ENCODE peak calls at places on chromosome 7, in nine cellular contexts. N is ascending aorta; U is CD4-positive, CD25-positive, alpha-beta regulatory T cell; K is sigmoid colon; Z is keratinocyte; X is aorta; T is body of pancreas; P is tibial artery; B is HCT116. W is an unnamed sample. For H3K4me1 and H3K27me3, the result is how much of the 10 kb centered on the place peaks cover.

GRCh38 chr7:94003446-94004023 is 620 bp downstream of the BET1 start:
- DNase-seq in U (no peak), K (no peak), N (no peak), X (no peak), B (no peak), P (no peak), Z (no peak), T (no peak), W (no peak)

GRCh38 chr7:44278451-44279161 is 46.8 kb downstream of the CAMK2B start:
- DNase-seq in X (peak), B (no peak), Z (no peak), T (peak), N (peak), K (peak), U (no peak), P (peak), W (no peak)

GRCh38 chr7:74042746-74043522 is 15.0 kb downstream of the ELN start:
- DNase-seq in X (peak), Z (no peak), K (no peak), P (no peak), U (no peak), T (peak), B (no peak), N (no peak), W (no peak)

GRCh38 chr7:12137283-12137682 is 73.8 kb upstream of the TMEM106B start:
- DNase-seq in K (no peak), U (no peak), B (no peak), Z (no peak), T (no peak), N (no peak), P (no peak), X (no peak), W (no peak)

GRCh38 chr7:83876593-83876992 is 227.7 kb upstream of the SEMA3E start:
- DNase-seq in U (no peak), T (no peak), X (no peak), B (no peak), N (no peak), K (no peak), Z (peak), P (no peak), W (no peak)

GRCh38 chr7:112022128-112022527 is 184.1 kb downstream of the DOCK4 start:
- DNase-seq in Z (no peak), X (no peak), N (no peak), P (no peak), T (no peak), B (no peak), U (no peak), K (no peak), W (no peak)

GRCh38 chr7:79598351-79598750 is 144.9 kb upstream of the MAGI2 start:
- DNase-seq in P (no peak), K (no peak), B (no peak), X (no peak), Z (no peak), T (no peak), N (no peak), U (no peak), W (no peak)

GRCh38 chr7:128168667-128169210 is 72.3 kb upstream of the LEP start:
- DNase-seq in U (no peak), P (no peak), T (peak), X (no peak), Z (no peak), K (no peak), N (no peak), B (no peak), W (peak)

GRCh38 chr7:47215640-47216039 is 366.3 kb downstream of the TNS3 start:
- DNase-seq in U (no peak), Z (no peak), X (no peak), N (no peak), P (no peak), T (no peak), B (no peak), K (no peak), W (no peak)

GRCh38 chr7:137682596-137682995 is 164.2 kb downstream of the DGKI start:
- DNase-seq in U (no peak), B (no peak), X (no peak), P (no peak), T (no peak), N (no peak), Z (no peak), K (no peak), W (no peak)

GRCh38 chr7:105600720-105601550 is 19.6 kb upstream of the EFCAB10 start:
- DNase-seq in X (peak), P (no peak), U (no peak), N (no peak), T (no peak), K (peak), Z (no peak), B (no peak), W (no peak)

GRCh38 chr7:74633451-74633921 is 24.0 kb upstream of the GTF2I start:
- DNase-seq in N (no peak), B (no peak), U (no peak), X (no peak), T (no peak), Z (no peak), P (no peak), K (no peak), W (no peak)

GRCh38 chr7:16668049-16668858 is 22.3 kb downstream of the BZW2 start:
- DNase-seq in T (peak), K (peak), Z (peak), X (no peak), N (no peak), U (no peak), B (peak), P (peak), W (no peak)

GRCh38 chr7:36602975-36603887 is 121.1 kb downstream of the AOAH start:
- DNase-seq in P (no peak), Z (no peak), T (no peak), X (no peak), K (no peak), U (no peak), B (no peak), N (no peak), W (no peak)

GRCh38 chr7:100034871-100035510 is 14.6 kb upstream of the ZSCAN21 start:
- DNase-seq in U (no peak), T (no peak), P (no peak), X (no peak), B (no peak), K (no peak), N (no peak), Z (no peak), W (no peak)

GRCh38 chr7:140541513-140542192 is 62.3 kb upstream of the MKRN1 start:
- DNase-seq in P (no peak), B (peak), Z (peak), K (peak), N (no peak), U (no peak), X (no peak), T (peak), W (peak)

GRCh38 chr7:44134943-44135628 is 6.0 kb downstream of the MYL7 start:
- DNase-seq in N (no peak), P (no peak), T (no peak), B (no peak), U (no peak), Z (no peak), K (no peak), X (no peak), W (no peak)

GRCh38 chr7:71752171-71752935 is 620.4 kb downstream of the GALNT17 start:
- DNase-seq in X (peak), K (no peak), N (no peak), B (no peak), T (peak), P (no peak), Z (no peak), U (no peak), W (peak)

GRCh38 chr7:144653449-144653848 is 182.4 kb downstream of the TPK1 start:
- DNase-seq in T (no peak), X (no peak), N (no peak), U (no peak), B (no peak), P (no peak), K (no peak), Z (no peak), W (no peak)

GRCh38 chr7:139782932-139783331 is 5.1 kb upstream of the HIPK2 start:
- DNase-seq in T (no peak), N (no peak), Z (no peak), K (no peak), P (no peak), U (no peak), X (no peak), B (no peak), W (peak)

GRCh38 chr7:36865019-36865418 is 140.7 kb upstream of the AOAH start:
- DNase-seq in B (no peak), X (no peak), K (no peak), N (no peak), P (no peak), U (no peak), Z (no peak), T (no peak), W (no peak)

GRCh38 chr7:7768977-7769376 is 50.6 kb upstream of the RPA3 start:
- DNase-seq in T (no peak), N (no peak), Z (no peak), P (no peak), X (no peak), B (no peak), U (no peak), K (no peak), W (no peak)

GRCh38 chr7:134480730-134481129 is 21.8 kb upstream of the AKR1B1 start:
- DNase-seq in T (peak), U (no peak), Z (no peak), K (no peak), P (no peak), X (no peak), N (no peak), B (peak), W (peak)

GRCh38 chr7:127793582-127793981 is 141.6 kb downstream of the SND1 start:
- DNase-seq in K (no peak), P (no peak), U (no peak), T (no peak), Z (no peak), B (no peak), X (no peak), N (no peak), W (no peak)

GRCh38 chr7:147332988-147333387 is 1216.4 kb downstream of the CNTNAP2 start:
- DNase-seq in T (no peak), N (no peak), X (no peak), K (no peak), P (no peak), Z (no peak), U (no peak), B (no peak), W (no peak)
- H3K4me3 ChIP-seq in T (no peak), N (no peak), X (no peak), K (no peak), P (no peak), Z (no peak), U (no peak), B (no peak), W (no peak)

GRCh38 chr7:149869867-149870266 is 3.9 kb upstream of the ATP6V0E2 start:
- DNase-seq in K (no peak), Z (no peak), N (no peak), P (no peak), X (no peak), U (no peak), T (no peak), B (no peak), W (no peak)
- H3K4me1 ChIP-seq in K (under half), Z (under half), N (under half), P (under half), X (under half), U (half or more), T (under half), B (under half), W (under half)

GRCh38 chr7:4186513-4186780 is 495.6 kb upstream of the FOXK1 start:
- DNase-seq in Z (no peak), U (no peak), X (no peak), B (no peak), K (no peak), P (no peak), N (no peak), T (no peak), W (no peak)
- H3K27me3 ChIP-seq in Z (under half), U (under half), X (under half), B (under half), K (under half), P (under half), N (under half), T (under half), W (under half)

DNA sequence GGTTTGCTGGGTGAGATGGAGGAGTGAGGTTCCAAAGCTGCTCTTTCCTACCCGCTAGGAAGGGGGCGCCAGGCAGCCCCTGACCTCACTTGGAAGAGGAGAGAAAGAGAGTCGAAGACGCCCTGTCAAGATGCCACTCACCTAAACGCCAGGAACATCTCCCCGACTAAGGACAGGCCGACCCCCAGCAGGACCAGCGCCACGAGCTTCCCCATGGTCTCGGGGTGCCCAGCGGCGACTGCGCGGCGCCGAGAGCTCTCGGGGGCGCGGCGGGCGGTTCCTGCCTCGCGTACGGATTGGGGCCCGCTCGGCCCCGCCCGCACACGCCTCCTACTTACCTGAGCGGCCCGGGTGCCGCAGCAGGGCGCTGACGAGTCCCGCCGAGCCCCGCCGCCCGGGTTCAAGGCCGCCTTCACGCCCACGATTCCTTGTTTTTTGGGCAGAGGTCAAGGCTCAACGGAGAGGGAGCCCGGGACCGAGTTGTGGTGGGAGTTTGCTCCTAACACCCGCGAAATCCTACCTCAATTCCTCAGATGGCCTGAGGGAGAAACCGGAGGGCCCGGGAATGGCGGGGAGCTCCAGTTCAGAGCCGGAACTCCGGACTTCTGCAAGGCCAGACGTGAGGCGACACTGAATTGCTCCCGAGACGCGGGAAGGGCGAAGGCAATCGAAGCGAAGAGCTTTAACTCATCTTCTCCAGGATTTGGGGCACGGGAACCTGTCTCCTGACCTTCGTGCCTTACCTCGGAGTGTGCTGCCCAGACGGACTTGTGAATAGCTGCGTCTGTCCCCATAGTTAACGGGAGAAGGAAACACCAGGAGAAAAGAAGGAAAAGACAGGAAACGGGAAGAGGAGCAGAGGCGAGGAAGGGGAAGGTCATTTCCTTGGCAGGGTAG is at the start of gene PON3:
- DNase-seq in B (peak), P (no peak), Z (no peak), X (no peak), T (peak), N (no peak), U (no peak), K (peak), W (no peak)
- H3K4me3 ChIP-seq in B (peak), P (peak), Z (peak), X (peak), T (peak), N (peak), U (no peak), K (peak), W (no peak)

GRCh38 chr7:75691793-75692543 is 46.8 kb downstream of the HIP1 start:
- DNase-seq in B (no peak), U (no peak), Z (no peak), T (no peak), N (no peak), P (no peak), X (no peak), K (peak), W (no peak)

GRCh38 chr7:75698358-75698757 is 40.4 kb downstream of the HIP1 start:
- DNase-seq in N (no peak), U (no peak), Z (no peak), X (peak), T (no peak), K (no peak), P (no peak), B (no peak), W (no peak)

GRCh38 chr7:75694636-75695035 is 44.1 kb downstream of the HIP1 start:
- DNase-seq in U (no peak), N (no peak), P (no peak), K (peak), Z (no peak), X (peak), T (no peak), B (no peak), W (no peak)

GRCh38 chr7:75696263-75697037 is 42.3 kb downstream of the HIP1 start:
- DNase-seq in B (no peak), P (no peak), Z (no peak), T (no peak), K (no peak), U (no peak), X (peak), N (no peak), W (no peak)

GRCh38 chr7:75695036-75695435 is 43.7 kb downstream of the HIP1 start:
- DNase-seq in B (no peak), Z (no peak), K (peak), U (no peak), T (no peak), P (no peak), N (no peak), X (no peak), W (no peak)
- H3K4me1 ChIP-seq in B (under half), Z (under half), K (under half), U (under half), T (under half), P (under half), N (under half), X (under half), W (under half)

DNA sequence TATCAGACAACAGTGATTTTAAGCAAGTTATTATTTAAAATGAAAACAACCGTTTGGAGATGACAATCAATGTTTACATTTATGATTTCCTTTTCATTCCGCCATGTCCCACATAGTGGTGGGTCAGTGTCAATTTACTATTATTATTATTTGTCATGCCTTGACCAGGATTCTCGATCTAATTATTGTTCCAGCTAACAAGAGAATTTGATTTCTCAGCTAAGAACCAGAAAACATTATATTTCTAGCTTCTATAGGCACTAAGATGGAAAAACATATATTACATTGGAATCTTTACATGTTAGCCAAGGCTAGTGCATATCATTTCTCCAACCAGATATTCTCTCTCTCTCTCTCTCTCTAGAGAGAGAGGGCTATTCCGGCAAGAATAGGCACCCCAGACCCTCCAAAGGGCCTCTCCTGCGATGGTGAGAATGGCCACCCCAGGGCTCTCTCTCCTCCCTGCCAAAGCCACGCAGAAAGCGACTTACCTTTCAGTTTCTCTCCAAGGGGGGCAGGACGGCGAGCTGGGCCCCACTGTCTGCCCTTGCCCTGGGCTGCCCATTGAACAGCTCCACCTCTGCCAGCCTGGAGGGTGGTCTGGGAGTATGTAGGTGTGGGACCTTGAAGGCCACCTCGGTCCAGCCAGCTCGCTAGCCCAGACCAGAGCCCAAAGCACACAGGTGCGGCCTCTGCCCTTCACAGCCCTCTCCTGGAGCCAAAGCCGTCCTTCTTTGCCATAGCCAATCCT is 2.4 kb downstream of the HOXA3 start:
- DNase-seq in Z (no peak), P (no peak), U (no peak), B (no peak), N (no peak), T (peak), X (peak), K (peak), W (no peak)
- H3K27me3 ChIP-seq in Z (under half), P (under half), U (half or more), B (under half), N (under half), T (half or more), X (under half), K (under half), W (under half)

DNA sequence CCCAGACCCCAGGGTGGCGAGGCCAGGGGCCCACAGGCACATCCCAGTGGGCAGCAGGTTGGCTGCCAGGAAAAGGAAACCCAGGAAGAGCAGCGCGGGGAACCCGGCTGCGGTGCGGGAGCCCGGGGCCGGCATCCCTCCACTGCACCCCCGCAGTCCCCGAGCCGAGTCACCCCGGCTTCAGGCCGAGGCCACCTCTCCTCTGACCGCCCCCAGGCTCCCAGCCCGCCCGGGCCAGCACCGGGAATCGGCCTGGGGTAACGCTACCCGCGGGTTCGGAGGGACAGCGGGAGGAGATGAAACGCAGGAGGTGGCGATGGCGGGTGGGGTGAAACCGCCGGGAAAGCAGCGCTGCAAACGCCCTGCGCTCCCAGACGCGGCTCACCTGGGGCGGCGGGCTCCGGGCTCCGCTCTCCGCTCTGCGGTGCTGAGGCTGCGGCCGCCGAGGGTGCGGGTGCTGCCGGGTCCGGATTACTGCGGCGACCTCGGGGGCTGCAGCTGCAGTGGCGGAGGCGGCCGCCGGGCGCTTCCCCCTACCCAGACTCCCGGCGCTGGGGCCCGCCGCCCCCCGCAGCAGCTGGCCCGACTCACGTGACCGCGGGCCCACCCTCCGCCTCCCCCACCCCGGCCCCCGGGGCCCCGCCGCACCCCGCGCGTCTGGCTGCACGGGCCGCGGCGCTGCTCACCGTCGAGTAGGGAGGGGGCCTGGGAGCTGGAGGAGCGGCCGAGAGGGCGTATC is at the start of gene SCRN1:
- DNase-seq in B (no peak), T (peak), Z (no peak), N (no peak), K (peak), P (no peak), X (peak), U (no peak), W (peak)
- H3K4me3 ChIP-seq in B (peak), T (peak), Z (peak), N (peak), K (peak), P (peak), X (peak), U (peak), W (peak)

GRCh38 chr7:116239019-116239418 is 28.7 kb downstream of the TES start:
- DNase-seq in K (peak), Z (no peak), T (no peak), X (no peak), B (no peak), P (no peak), N (no peak), U (no peak), W (no peak)

GRCh38 chr7:116232920-116233319 is 22.6 kb downstream of the TES start:
- DNase-seq in Z (no peak), P (no peak), N (no peak), X (no peak), B (no peak), K (no peak), T (no peak), U (no peak), W (no peak)

GRCh38 chr7:116234517-116235200 is 24.3 kb downstream of the TES start:
- DNase-seq in Z (no peak), T (no peak), X (no peak), K (no peak), P (no peak), N (no peak), B (no peak), U (no peak), W (no peak)

GRCh38 chr7:116235380-116235779 is 25.0 kb downstream of the TES start:
- DNase-seq in T (no peak), K (no peak), Z (no peak), P (no peak), N (no peak), X (no peak), U (no peak), B (no peak), W (no peak)

GRCh38 chr7:116236020-116236630 is 25.8 kb downstream of the TES start:
- DNase-seq in Z (no peak), P (peak), B (no peak), K (no peak), U (peak), X (no peak), N (no peak), T (peak), W (peak)
- H3K4me1 ChIP-seq in Z (under half), P (under half), B (under half), K (half or more), U (under half), X (under half), N (under half), T (under half), W (under half)